ENCODE peak calls at places on chromosome 13, in six cellular contexts. One of them, this sample, is unnamed. For H3K4me1, the result is how much of the 10 kb centered on the place peaks cover.

GRCh38 chr13:64417609-64418008 is 2812.5 kb downstream of the PCDH9 start:
- DNase-seq in cardiac muscle cell: no peak
- DNase-seq in fibroblast of lung: no peak
- DNase-seq in heart right ventricle: no peak
- DNase-seq in heart left ventricle: no peak
- DNase-seq in CD8-positive, alpha-beta memory T cell: no peak
- DNase-seq in this sample: no peak

GRCh38 chr13:44276061-44276460 is 97.6 kb upstream of the SERP2 start:
- DNase-seq in cardiac muscle cell: no peak
- DNase-seq in fibroblast of lung: no peak
- DNase-seq in heart right ventricle: no peak
- DNase-seq in heart left ventricle: no peak
- DNase-seq in CD8-positive, alpha-beta memory T cell: no peak
- DNase-seq in this sample: no peak

GRCh38 chr13:22298530-22298929 is 627.7 kb downstream of the FGF9 start:
- DNase-seq in cardiac muscle cell: no peak
- DNase-seq in fibroblast of lung: no peak
- DNase-seq in heart right ventricle: no peak
- DNase-seq in heart left ventricle: no peak
- DNase-seq in CD8-positive, alpha-beta memory T cell: no peak
- DNase-seq in this sample: no peak

GRCh38 chr13:68099616-68100015 is 869.5 kb upstream of the PCDH9 start:
- DNase-seq in cardiac muscle cell: no peak
- DNase-seq in fibroblast of lung: peak
- DNase-seq in heart right ventricle: no peak
- DNase-seq in heart left ventricle: no peak
- DNase-seq in CD8-positive, alpha-beta memory T cell: no peak
- DNase-seq in this sample: no peak

GRCh38 chr13:74325106-74325505 is 190.9 kb upstream of the KLF12 start:
- DNase-seq in cardiac muscle cell: peak
- DNase-seq in fibroblast of lung: peak
- DNase-seq in heart right ventricle: peak
- DNase-seq in heart left ventricle: peak
- DNase-seq in CD8-positive, alpha-beta memory T cell: no peak
- DNase-seq in this sample: no peak

GRCh38 chr13:35718084-35718483 is 241.6 kb upstream of the MAB21L1 start:
- DNase-seq in cardiac muscle cell: no peak
- DNase-seq in fibroblast of lung: no peak
- DNase-seq in heart right ventricle: no peak
- DNase-seq in heart left ventricle: no peak
- DNase-seq in CD8-positive, alpha-beta memory T cell: no peak
- DNase-seq in this sample: no peak

GRCh38 chr13:110913322-110913721 is 1.5 kb downstream of the ANKRD10 start:
- DNase-seq in cardiac muscle cell: peak
- DNase-seq in fibroblast of lung: peak
- DNase-seq in heart right ventricle: no peak
- DNase-seq in heart left ventricle: no peak
- DNase-seq in CD8-positive, alpha-beta memory T cell: peak
- DNase-seq in this sample: no peak

GRCh38 chr13:83878691-83879410 is 3.4 kb downstream of the SLITRK1 start:
- DNase-seq in cardiac muscle cell: peak
- DNase-seq in fibroblast of lung: no peak
- DNase-seq in heart right ventricle: no peak
- DNase-seq in heart left ventricle: no peak
- DNase-seq in CD8-positive, alpha-beta memory T cell: no peak
- DNase-seq in this sample: no peak

GRCh38 chr13:98664047-98664446 is 87.1 kb upstream of the STK24 start:
- DNase-seq in cardiac muscle cell: no peak
- DNase-seq in fibroblast of lung: peak
- DNase-seq in heart right ventricle: no peak
- DNase-seq in heart left ventricle: no peak
- DNase-seq in CD8-positive, alpha-beta memory T cell: no peak
- DNase-seq in this sample: no peak

GRCh38 chr13:103640617-103641016 is 574.4 kb upstream of the SLC10A2 start:
- DNase-seq in cardiac muscle cell: no peak
- DNase-seq in fibroblast of lung: no peak
- DNase-seq in heart right ventricle: no peak
- DNase-seq in heart left ventricle: no peak
- DNase-seq in CD8-positive, alpha-beta memory T cell: no peak
- DNase-seq in this sample: no peak

GRCh38 chr13:108985166-108985565 is 355.8 kb downstream of the MYO16 start:
- DNase-seq in cardiac muscle cell: no peak
- DNase-seq in fibroblast of lung: peak
- DNase-seq in heart right ventricle: no peak
- DNase-seq in heart left ventricle: no peak
- DNase-seq in CD8-positive, alpha-beta memory T cell: no peak
- DNase-seq in this sample: no peak

GRCh38 chr13:27008733-27009132 is 162.9 kb downstream of the USP12 start:
- DNase-seq in cardiac muscle cell: no peak
- DNase-seq in fibroblast of lung: no peak
- DNase-seq in heart right ventricle: no peak
- DNase-seq in heart left ventricle: no peak
- DNase-seq in CD8-positive, alpha-beta memory T cell: no peak
- DNase-seq in this sample: no peak

GRCh38 chr13:51619614-51620013 is 35.4 kb downstream of the WDFY2 start:
- DNase-seq in cardiac muscle cell: no peak
- DNase-seq in fibroblast of lung: peak
- DNase-seq in heart right ventricle: no peak
- DNase-seq in heart left ventricle: no peak
- DNase-seq in CD8-positive, alpha-beta memory T cell: no peak
- DNase-seq in this sample: no peak
- H3K4me3 ChIP-seq in cardiac muscle cell: no peak
- H3K4me3 ChIP-seq in fibroblast of lung: no peak
- H3K4me3 ChIP-seq in heart right ventricle: no peak
- H3K4me3 ChIP-seq in heart left ventricle: no peak
- H3K4me3 ChIP-seq in CD8-positive, alpha-beta memory T cell: no peak
- H3K4me3 ChIP-seq in this sample: no peak

GRCh38 chr13:106373989-106374572 is 161.4 kb downstream of the EFNB2 start:
- DNase-seq in cardiac muscle cell: no peak
- DNase-seq in fibroblast of lung: peak
- DNase-seq in heart right ventricle: no peak
- DNase-seq in heart left ventricle: no peak
- DNase-seq in CD8-positive, alpha-beta memory T cell: no peak
- DNase-seq in this sample: no peak
- H3K4me1 ChIP-seq in cardiac muscle cell: under half
- H3K4me1 ChIP-seq in fibroblast of lung: under half
- H3K4me1 ChIP-seq in heart right ventricle: under half
- H3K4me1 ChIP-seq in heart left ventricle: under half
- H3K4me1 ChIP-seq in CD8-positive, alpha-beta memory T cell: under half
- H3K4me1 ChIP-seq in this sample: under half

DNA sequence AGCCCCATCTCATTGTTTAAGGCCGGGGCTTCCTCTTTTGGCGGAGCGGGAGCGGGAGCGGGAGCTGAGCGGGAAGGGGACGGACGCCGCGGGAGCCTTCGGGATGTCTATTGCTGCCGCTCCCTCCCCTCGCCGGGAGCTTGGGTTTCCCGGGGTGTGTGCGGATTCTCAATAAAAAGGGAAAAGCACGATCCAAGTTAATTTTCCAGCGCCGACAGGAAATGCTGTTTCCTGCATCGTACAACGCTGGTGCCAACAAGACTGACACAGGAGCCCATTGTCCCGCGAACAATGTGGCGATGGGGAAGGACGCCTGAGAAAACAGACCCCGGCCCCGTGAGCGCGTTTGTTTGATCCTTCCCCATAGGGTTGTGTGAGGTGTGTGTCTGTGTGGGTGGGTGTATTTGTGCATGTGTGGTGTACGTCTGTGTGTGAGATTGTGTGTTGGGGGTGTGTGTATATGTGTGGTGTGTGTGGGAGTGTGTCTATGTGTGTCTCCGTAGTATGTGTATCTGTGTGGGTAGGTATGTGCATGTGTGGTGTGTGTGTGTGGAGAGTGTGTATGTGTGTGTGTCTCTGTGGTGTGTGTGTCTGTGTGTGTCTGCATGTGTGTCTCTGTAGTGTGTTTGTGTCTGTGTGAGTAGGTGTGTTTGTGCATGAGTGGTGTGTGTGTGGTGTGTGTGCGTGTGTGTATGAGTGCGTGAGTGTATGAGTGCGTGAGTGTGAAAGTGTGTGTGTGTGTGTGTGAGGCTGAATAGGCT is 36.4 kb upstream of the FLT1 start:
- DNase-seq in cardiac muscle cell: peak
- DNase-seq in fibroblast of lung: peak
- DNase-seq in heart right ventricle: peak
- DNase-seq in heart left ventricle: peak
- DNase-seq in CD8-positive, alpha-beta memory T cell: no peak
- DNase-seq in this sample: peak
- H3K4me3 ChIP-seq in cardiac muscle cell: peak
- H3K4me3 ChIP-seq in fibroblast of lung: peak
- H3K4me3 ChIP-seq in heart right ventricle: peak
- H3K4me3 ChIP-seq in heart left ventricle: peak
- H3K4me3 ChIP-seq in CD8-positive, alpha-beta memory T cell: no peak
- H3K4me3 ChIP-seq in this sample: peak

DNA sequence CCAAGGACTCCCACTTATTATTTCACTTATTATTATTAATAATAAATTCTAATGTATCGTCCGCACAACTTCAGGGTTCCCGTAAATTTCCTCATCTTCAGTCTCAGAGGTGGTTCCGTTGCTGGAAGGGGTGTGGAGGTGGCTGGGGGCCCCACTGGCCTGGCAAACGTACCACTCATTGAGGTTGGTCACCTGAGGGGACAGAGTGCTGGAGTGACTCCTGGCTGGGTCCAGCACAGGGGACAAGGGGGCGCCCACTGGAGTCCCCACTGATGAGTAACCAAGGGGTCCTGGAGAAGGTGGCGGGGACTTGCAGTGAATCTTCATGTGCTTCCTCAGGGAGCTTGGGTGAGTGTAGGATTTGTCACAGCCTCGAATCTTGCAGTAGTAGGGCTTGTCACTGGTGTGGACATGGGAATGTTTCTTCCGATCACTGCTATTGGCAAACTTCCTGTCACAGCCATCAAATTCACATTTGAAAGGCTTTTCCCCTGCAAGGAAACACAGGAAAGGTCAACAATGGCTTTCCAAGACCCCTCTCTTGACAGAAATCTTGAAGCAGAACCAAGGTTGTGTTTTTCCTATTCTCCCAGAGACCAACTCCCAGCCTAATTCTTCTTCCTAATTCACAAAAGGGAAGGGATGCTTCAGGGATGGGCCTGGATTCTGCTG is 6.1 kb downstream of the ZIC5 start:
- DNase-seq in cardiac muscle cell: no peak
- DNase-seq in fibroblast of lung: no peak
- DNase-seq in heart right ventricle: no peak
- DNase-seq in heart left ventricle: no peak
- DNase-seq in CD8-positive, alpha-beta memory T cell: no peak
- DNase-seq in this sample: no peak
- H3K4me1 ChIP-seq in cardiac muscle cell: under half
- H3K4me1 ChIP-seq in fibroblast of lung: under half
- H3K4me1 ChIP-seq in heart right ventricle: under half
- H3K4me1 ChIP-seq in heart left ventricle: under half
- H3K4me1 ChIP-seq in CD8-positive, alpha-beta memory T cell: under half
- H3K4me1 ChIP-seq in this sample: under half

DNA sequence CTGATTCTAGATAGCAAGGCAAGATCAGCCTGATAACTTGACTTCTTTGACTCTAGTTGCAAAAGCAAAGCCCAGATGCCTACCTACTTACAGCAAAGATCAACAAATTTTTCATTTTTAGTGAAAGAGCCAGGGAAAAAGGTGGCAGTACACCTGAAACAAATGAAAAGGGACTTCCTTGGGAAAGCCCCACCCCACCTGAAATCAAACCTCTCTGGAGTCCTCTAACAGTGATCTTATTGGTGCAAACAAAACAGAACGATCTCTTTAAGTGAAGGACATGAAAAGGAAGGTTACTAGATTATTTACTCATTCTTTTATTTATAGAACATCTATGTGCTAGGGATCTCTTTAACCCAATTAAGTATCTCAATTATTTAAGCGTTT is 507 bp upstream of the LCP1 start:
- DNase-seq in cardiac muscle cell: no peak
- DNase-seq in fibroblast of lung: no peak
- DNase-seq in heart right ventricle: no peak
- DNase-seq in heart left ventricle: no peak
- DNase-seq in CD8-positive, alpha-beta memory T cell: no peak
- DNase-seq in this sample: no peak
- H3K4me3 ChIP-seq in cardiac muscle cell: no peak
- H3K4me3 ChIP-seq in fibroblast of lung: no peak
- H3K4me3 ChIP-seq in heart right ventricle: no peak
- H3K4me3 ChIP-seq in heart left ventricle: no peak
- H3K4me3 ChIP-seq in CD8-positive, alpha-beta memory T cell: peak
- H3K4me3 ChIP-seq in this sample: no peak

GRCh38 chr13:114125589-114125988 is 6.8 kb downstream of the RASA3 start:
- DNase-seq in cardiac muscle cell: no peak
- DNase-seq in fibroblast of lung: no peak
- DNase-seq in heart right ventricle: no peak
- DNase-seq in heart left ventricle: no peak
- DNase-seq in CD8-positive, alpha-beta memory T cell: no peak
- DNase-seq in this sample: no peak
- H3K4me1 ChIP-seq in cardiac muscle cell: under half
- H3K4me1 ChIP-seq in fibroblast of lung: under half
- H3K4me1 ChIP-seq in heart right ventricle: under half
- H3K4me1 ChIP-seq in heart left ventricle: under half
- H3K4me1 ChIP-seq in CD8-positive, alpha-beta memory T cell: half or more
- H3K4me1 ChIP-seq in this sample: half or more

This sample was measured in upper lobe of right lung.